ENCODE peak calls at places on chromosomes 16 and 17, in five cellular contexts. U is activated CD8-positive, alpha-beta memory T cell treated with anti-CD3 and anti-CD28 coated beads for 4 hours; Y is stimulated activated naive B cell treated with anti-CD40 and anti-IgM and Interleukin-4, amounts not matched to agents 10 μg/mL and 1 μg/mL and 100 μg/mL, for 72 hours; I is EL; K is IMR-90. M is an unnamed sample.

GRCh38 chr16:89093602-89094251 is at the start of gene ACSF3:
- DNase-seq in U (no peak), Y (peak), I (peak), K (peak), M (peak)

GRCh38 chr16:71882505-71883192 is 1.3 kb downstream of the ZNF821 start:
- DNase-seq in U (peak), Y (peak), I (peak), K (peak), M (peak)

GRCh38 chr17:64028874-64029464 is 8.5 kb upstream of the ICAM2 start:
- DNase-seq in U (peak), Y (peak), I (peak), K (peak), M (peak)

GRCh38 chr17:29862127-29862526 is 67.9 kb downstream of the SSH2 start:
- DNase-seq in U (no peak), Y (no peak), I (no peak), K (no peak), M (no peak)

GRCh38 chr16:69477546-69477945 is 53.1 kb downstream of the CYB5B start:
- DNase-seq in U (no peak), Y (no peak), I (peak), K (peak), M (no peak)

GRCh38 chr17:41971721-41972523 is 5.3 kb downstream of the CNP start:
- DNase-seq in U (no peak), Y (no peak), I (no peak), K (no peak), M (no peak)

GRCh38 chr17:27610304-27610676 is 20.7 kb upstream of the LGALS9 start:
- DNase-seq in U (no peak), Y (no peak), I (no peak), K (no peak), M (no peak)

GRCh38 chr17:81537343-81537855 is 9.2 kb downstream of the FSCN2 start:
- DNase-seq in U (no peak), Y (no peak), I (no peak), K (no peak), M (peak)

GRCh38 chr17:42436401-42436800 is 13.3 kb upstream of the CAVIN1 start:
- DNase-seq in U (no peak), Y (no peak), I (peak), K (peak), M (no peak)

GRCh38 chr17:1025733-1026598 is 29.0 kb downstream of the TIMM22 start:
- DNase-seq in U (no peak), Y (no peak), I (no peak), K (no peak), M (no peak)

GRCh38 chr17:3972281-3972731 is 8.1 kb upstream of the ATP2A3 start:
- DNase-seq in U (no peak), Y (peak), I (no peak), K (no peak), M (no peak)

GRCh38 chr16:70605284-70605659 is 41.1 kb upstream of the IL34 start:
- DNase-seq in U (no peak), Y (no peak), I (no peak), K (peak), M (no peak)

GRCh38 chr17:57338257-57338919 is 82.1 kb downstream of the MSI2 start:
- DNase-seq in U (no peak), Y (peak), I (no peak), K (no peak), M (peak)

GRCh38 chr17:20234266-20234665 is 225.1 kb downstream of the SPECC1 start:
- DNase-seq in U (no peak), Y (no peak), I (no peak), K (no peak), M (no peak)

GRCh38 chr17:2251098-2251497 is 52.5 kb downstream of the SMG6 start:
- DNase-seq in U (no peak), Y (no peak), I (peak), K (no peak), M (no peak)

GRCh38 chr17:10050597-10051101 is 145.6 kb upstream of the RCVRN start:
- DNase-seq in U (no peak), Y (peak), I (no peak), K (peak), M (no peak)

GRCh38 chr17:83089322-83090156 is 10.1 kb downstream of the METRNL start:
- DNase-seq in U (no peak), Y (no peak), I (no peak), K (no peak), M (no peak)

GRCh38 chr17:38742431-38743308 is 5.5 kb downstream of the PCGF2 start:
- DNase-seq in U (no peak), Y (no peak), I (no peak), K (peak), M (no peak)

GRCh38 chr17:5118219-5118618 is 2.4 kb downstream of the USP6 start:
- DNase-seq in U (no peak), Y (no peak), I (no peak), K (no peak), M (no peak)

GRCh38 chr16:49747654-49748053 is 108.3 kb downstream of the ZNF423 start:
- DNase-seq in U (no peak), Y (no peak), I (no peak), K (no peak), M (no peak)

GRCh38 chr17:50550661-50551432 is 3.9 kb downstream of the SPATA20 start:
- DNase-seq in U (no peak), Y (no peak), I (peak), K (peak), M (peak)

GRCh38 chr17:57678393-57678792 is 66.7 kb downstream of the CCDC182 start:
- DNase-seq in U (no peak), Y (no peak), I (no peak), K (no peak), M (no peak)

GRCh38 chr16:66328282-66328681 is 38.2 kb upstream of the CDH5 start:
- DNase-seq in U (no peak), Y (no peak), I (no peak), K (no peak), M (no peak)

GRCh38 chr16:4415538-4416199 is 727 bp downstream of the CORO7 start:
- DNase-seq in U (no peak), Y (peak), I (peak), K (no peak), M (peak)

M was measured in neural progenitor cell.